ENCODE peak calls at places on chromosomes 2 and 18, in eight cellular contexts. M is NCI-H1694; G is NCI-H1436 treated with DMSO at 0.1 percent for 48 hours; D is body of pancreas; W is iPS-NIHi11; A is anterior cingulate cortex; H is pancreas; O is CD8-positive, alpha-beta memory T cell. K is an unnamed sample.

GRCh38 chr2:39512434-39512935 is 75.4 kb upstream of the MAP4K3 start:
- DNase-seq in M (no peak), G (no peak), D (no peak), W (no peak), A (no peak), H (no peak), O (no peak), K (no peak)

GRCh38 chr18:47964086-47964485 is 33.6 kb upstream of the SMAD2 start:
- DNase-seq in M (no peak), G (peak), D (no peak), W (no peak), A (no peak), H (no peak), O (no peak), K (no peak)

GRCh38 chr2:177147093-177147694 is 65.4 kb upstream of the HNRNPA3 start:
- DNase-seq in M (peak), G (peak), D (no peak), W (no peak), A (peak), H (no peak), O (no peak), K (peak)

GRCh38 chr2:153873062-153874048 is 1.6 kb downstream of the GALNT13 start:
- DNase-seq in M (peak), G (no peak), D (no peak), W (peak), A (no peak), H (peak), O (no peak), K (peak)

GRCh38 chr2:96802281-96802595 is 13.8 kb upstream of the CNNM3 start:
- DNase-seq in M (no peak), G (no peak), D (no peak), W (no peak), A (no peak), H (no peak), O (no peak), K (no peak)

GRCh38 chr2:85954918-85955420 is 66.2 kb upstream of the ST3GAL5 start:
- DNase-seq in M (no peak), G (no peak), D (peak), W (no peak), A (no peak), H (no peak), O (no peak), K (no peak)

GRCh38 chr2:230849633-230850357 is 14.9 kb upstream of the ITM2C start:
- DNase-seq in M (no peak), G (no peak), D (peak), W (peak), A (no peak), H (peak), O (peak), K (no peak)

GRCh38 chr18:46387426-46388131 is 269.4 kb downstream of the LOXHD1 start:
- DNase-seq in M (no peak), G (no peak), D (no peak), W (peak), A (no peak), H (no peak), O (no peak), K (no peak)

GRCh38 chr2:20539776-20540586 is 93.1 kb downstream of the RHOB start:
- DNase-seq in M (no peak), G (no peak), D (no peak), W (no peak), A (no peak), H (no peak), O (no peak), K (peak)

GRCh38 chr2:12824304-12824761 is 107.6 kb downstream of the TRIB2 start:
- DNase-seq in M (no peak), G (no peak), D (no peak), W (peak), A (no peak), H (no peak), O (no peak), K (no peak)

GRCh38 chr2:119517433-119517832 is 6.8 kb downstream of the SCTR start:
- DNase-seq in M (peak), G (no peak), D (peak), W (peak), A (no peak), H (peak), O (no peak), K (peak)

GRCh38 chr2:174344716-174345472 is 10.1 kb downstream of the SP9 start:
- DNase-seq in M (peak), G (no peak), D (no peak), W (no peak), A (no peak), H (no peak), O (no peak), K (no peak)

GRCh38 chr18:9741821-9742541 is 33.9 kb downstream of the RAB31 start:
- DNase-seq in M (no peak), G (no peak), D (no peak), W (peak), A (no peak), H (no peak), O (no peak), K (no peak)

GRCh38 chr2:181235683-181236459 is 221.3 kb upstream of the ITGA4 start:
- DNase-seq in M (no peak), G (no peak), D (no peak), W (no peak), A (no peak), H (no peak), O (no peak), K (no peak)

GRCh38 chr2:7625392-7626138 is 708.4 kb downstream of the RNF144A start:
- DNase-seq in M (no peak), G (no peak), D (no peak), W (no peak), A (no peak), H (no peak), O (no peak), K (no peak)

GRCh38 chr2:97005353-97005752 is 19.0 kb upstream of the FAM178B start:
- DNase-seq in M (no peak), G (no peak), D (no peak), W (peak), A (no peak), H (no peak), O (no peak), K (no peak)

GRCh38 chr2:217653240-217653639 is 349.6 kb downstream of the TNS1 start:
- DNase-seq in M (no peak), G (no peak), D (peak), W (peak), A (peak), H (no peak), O (no peak), K (peak)

GRCh38 chr2:75324141-75324540 is 124.8 kb upstream of the TACR1 start:
- DNase-seq in M (no peak), G (no peak), D (no peak), W (no peak), A (no peak), H (no peak), O (no peak), K (no peak)

GRCh38 chr2:40049782-40050181 is 270.7 kb upstream of the THUMPD2 start:
- DNase-seq in M (no peak), G (no peak), D (no peak), W (no peak), A (no peak), H (no peak), O (no peak), K (no peak)

GRCh38 chr18:7021994-7022840 is 95.4 kb downstream of the LAMA1 start:
- DNase-seq in M (no peak), G (no peak), D (peak), W (peak), A (no peak), H (no peak), O (no peak), K (no peak)

GRCh38 chr2:55431982-55432627 is 12.4 kb upstream of the CCDC88A start:
- DNase-seq in M (peak), G (no peak), D (no peak), W (peak), A (no peak), H (no peak), O (no peak), K (no peak)

GRCh38 chr18:27377251-27377650 is 192.1 kb upstream of the CHST9 start:
- DNase-seq in M (no peak), G (no peak), D (no peak), W (no peak), A (no peak), H (no peak), O (no peak), K (no peak)

GRCh38 chr18:33317640-33318039 is 122.9 kb downstream of the CCDC178 start:
- DNase-seq in M (no peak), G (no peak), D (no peak), W (no peak), A (no peak), H (no peak), O (no peak), K (no peak)

GRCh38 chr2:204492417-204492816 is 52.9 kb upstream of the PARD3B start:
- DNase-seq in M (no peak), G (no peak), D (no peak), W (no peak), A (no peak), H (no peak), O (no peak), K (no peak)

GRCh38 chr2:118854507-118855300 is 7.3 kb upstream of the EN1 start:
- DNase-seq in M (no peak), G (no peak), D (no peak), W (peak), A (no peak), H (peak), O (no peak), K (no peak)

GRCh38 chr18:58403799-58404455 is 225.0 kb downstream of the ALPK2 start:
- DNase-seq in M (no peak), G (no peak), D (peak), W (no peak), A (no peak), H (peak), O (no peak), K (no peak)

GRCh38 chr2:231111987-231112386 is 12.9 kb downstream of the HTR2B start:
- DNase-seq in M (no peak), G (no peak), D (no peak), W (no peak), A (no peak), H (no peak), O (no peak), K (no peak)

GRCh38 chr2:45291283-45291682 is 282.0 kb upstream of the SIX2 start:
- DNase-seq in M (no peak), G (no peak), D (no peak), W (no peak), A (no peak), H (no peak), O (no peak), K (no peak)

GRCh38 chr2:74007120-74007519 is 22.4 kb downstream of the TET3 start:
- DNase-seq in M (no peak), G (no peak), D (no peak), W (no peak), A (no peak), H (no peak), O (no peak), K (no peak)

K was measured in globus pallidus.